ENCODE peak calls at places on chromosomes 12 and 14, in four cellular contexts. One of them, this sample, is unnamed.
A peak's percentile ranks its signal among the peaks of the same experiment; 100 is the strongest.

GRCh38 chr14:22314183-22314820 is 274.7 kb downstream of the DAD1 start:
- DNase-seq in PC-3: peak; percentile 88
- DNase-seq in brain microvascular endothelial cell: peak; percentile 63
- DNase-seq in mesendoderm: peak; percentile 76
- DNase-seq in this sample: no peak

GRCh38 chr14:64736271-64737131 is 32.3 kb downstream of the PLEKHG3 start:
- DNase-seq in PC-3: no peak
- DNase-seq in brain microvascular endothelial cell: no peak
- DNase-seq in mesendoderm: peak; percentile 49
- DNase-seq in this sample: no peak

GRCh38 chr14:96197969-96198368 is 6.7 kb upstream of the BDKRB2 start:
- DNase-seq in brain microvascular endothelial cell: no peak
- DNase-seq in mesendoderm: no peak
- DNase-seq in PC-3: no peak
- DNase-seq in this sample: no peak

GRCh38 chr14:22607291-22607690 is 9.2 kb downstream of the ABHD4 start:
- DNase-seq in PC-3: no peak
- DNase-seq in brain microvascular endothelial cell: no peak
- DNase-seq in mesendoderm: no peak
- DNase-seq in this sample: no peak

GRCh38 chr14:59534361-59534987 is 42.1 kb downstream of the CCDC175 start:
- DNase-seq in PC-3: no peak
- DNase-seq in mesendoderm: no peak
- DNase-seq in brain microvascular endothelial cell: no peak
- DNase-seq in this sample: no peak

GRCh38 chr12:78099806-78100205 is 269.1 kb downstream of the NAV3 start:
- DNase-seq in mesendoderm: no peak
- DNase-seq in brain microvascular endothelial cell: no peak
- DNase-seq in PC-3: no peak
- DNase-seq in this sample: no peak

GRCh38 chr14:34872822-34873590 is 2.2 kb downstream of the BAZ1A start:
- DNase-seq in PC-3: no peak
- DNase-seq in mesendoderm: no peak
- DNase-seq in brain microvascular endothelial cell: peak; percentile 51
- DNase-seq in this sample: no peak

GRCh38 chr12:121893901-121894540 is 5.4 kb downstream of the PSMD9 start:
- DNase-seq in brain microvascular endothelial cell: peak; percentile 53
- DNase-seq in PC-3: peak; percentile 88
- DNase-seq in mesendoderm: peak; percentile 32
- DNase-seq in this sample: no peak

GRCh38 chr12:4137015-4137414 is 136.5 kb upstream of the CCND2 start:
- DNase-seq in mesendoderm: no peak
- DNase-seq in brain microvascular endothelial cell: no peak
- DNase-seq in PC-3: no peak
- DNase-seq in this sample: no peak

GRCh38 chr12:49636979-49637378 is 13.6 kb downstream of the PRPF40B start:
- DNase-seq in mesendoderm: peak; percentile 88
- DNase-seq in PC-3: peak; percentile 65
- DNase-seq in brain microvascular endothelial cell: peak; percentile 76
- DNase-seq in this sample: peak; percentile 49

GRCh38 chr12:113453330-113453729 is 18.3 kb downstream of the LHX5 start:
- DNase-seq in brain microvascular endothelial cell: no peak
- DNase-seq in PC-3: no peak
- DNase-seq in mesendoderm: no peak
- DNase-seq in this sample: no peak

GRCh38 chr12:93315907-93316622 is 61.7 kb upstream of the NUDT4 start:
- DNase-seq in PC-3: no peak
- DNase-seq in brain microvascular endothelial cell: no peak
- DNase-seq in mesendoderm: no peak
- DNase-seq in this sample: no peak

GRCh38 chr14:96589577-96589976 is 87.4 kb downstream of the PAPOLA start:
- DNase-seq in mesendoderm: no peak
- DNase-seq in PC-3: no peak
- DNase-seq in brain microvascular endothelial cell: no peak
- DNase-seq in this sample: no peak

GRCh38 chr12:101045486-101046474 is 164.3 kb downstream of the SLC5A8 start:
- DNase-seq in brain microvascular endothelial cell: no peak
- DNase-seq in PC-3: no peak
- DNase-seq in mesendoderm: no peak
- DNase-seq in this sample: no peak

GRCh38 chr12:94134226-94134795 is 14.1 kb upstream of the PLXNC1 start:
- DNase-seq in mesendoderm: peak; percentile 63
- DNase-seq in PC-3: peak; percentile 79
- DNase-seq in brain microvascular endothelial cell: no peak
- DNase-seq in this sample: no peak

DNA sequence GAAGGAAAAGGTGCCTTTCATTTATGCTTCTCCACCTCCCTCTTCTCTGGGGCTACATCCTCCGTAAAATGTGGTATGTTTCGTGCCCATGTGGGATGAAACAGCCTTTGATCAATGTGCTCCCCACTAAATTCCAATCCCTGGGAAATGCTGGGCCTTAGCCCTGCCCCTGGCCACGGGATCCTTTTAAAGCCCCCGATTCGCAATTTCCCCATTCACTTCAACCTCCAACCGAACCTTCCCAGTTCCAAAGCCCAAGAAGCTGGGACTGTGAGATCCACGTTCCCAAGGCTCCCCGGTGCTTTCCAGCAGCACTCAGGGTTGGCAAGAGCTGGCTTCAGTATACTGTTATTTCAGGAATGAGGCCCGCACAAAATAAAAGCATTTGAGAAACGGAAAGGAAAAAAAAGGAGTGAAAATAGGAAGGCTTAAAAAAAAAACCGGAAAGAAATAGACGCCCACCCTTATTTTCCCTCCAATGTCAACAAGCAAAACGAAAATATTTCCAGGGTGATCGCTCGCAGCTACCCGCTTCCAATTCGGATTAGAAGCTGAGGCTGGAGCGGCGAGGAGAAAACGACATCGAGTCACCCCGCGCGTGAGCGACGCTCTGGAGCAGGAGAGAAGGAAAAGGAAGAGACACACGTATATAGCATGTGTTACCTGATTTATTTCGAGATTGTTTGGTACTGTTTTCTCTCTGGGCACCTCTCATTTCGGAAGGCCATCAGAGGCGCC is 1.2 kb upstream of the FOXG1 start:
- DNase-seq in mesendoderm: peak; percentile 44
- DNase-seq in brain microvascular endothelial cell: no peak
- DNase-seq in PC-3: no peak
- DNase-seq in this sample: no peak
- H3K27ac ChIP-seq in mesendoderm: no peak overlapping the region
- H3K27ac ChIP-seq in brain microvascular endothelial cell: no peak overlapping the region
- H3K27ac ChIP-seq in PC-3: no peak overlapping the region
- H3K27ac ChIP-seq in this sample: no peak overlapping the region

GRCh38 chr14:105776924-105777323 is 250.5 kb downstream of the TMEM121 start:
- DNase-seq in mesendoderm: no peak
- DNase-seq in PC-3: no peak
- DNase-seq in brain microvascular endothelial cell: no peak
- DNase-seq in this sample: no peak

GRCh38 chr14:105774001-105774400 is 247.6 kb downstream of the TMEM121 start:
- DNase-seq in brain microvascular endothelial cell: no peak
- DNase-seq in PC-3: peak; percentile 2
- DNase-seq in mesendoderm: no peak
- DNase-seq in this sample: no peak

DNA sequence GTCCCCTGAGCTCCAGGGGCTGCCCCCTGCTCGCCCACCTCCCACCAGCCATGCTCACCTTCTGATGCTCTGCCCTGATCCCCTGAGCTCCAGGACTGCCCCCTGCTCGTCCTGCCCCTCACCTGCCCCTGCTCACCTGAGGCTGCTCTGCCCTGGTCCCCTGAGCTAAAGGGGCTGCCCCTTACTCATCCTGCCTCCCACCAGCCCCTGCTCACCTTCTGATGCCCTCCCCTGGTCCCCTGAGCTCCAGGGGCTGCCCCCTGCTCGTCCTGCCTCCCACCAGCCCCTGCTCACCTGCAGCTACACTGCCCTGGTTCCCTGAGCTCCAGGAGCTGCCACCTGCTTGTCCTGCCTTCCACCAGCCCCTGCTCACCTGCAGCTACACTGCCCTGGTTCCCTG is 247.2 kb downstream of the TMEM121 start:
- DNase-seq in PC-3: no peak
- DNase-seq in brain microvascular endothelial cell: no peak
- DNase-seq in mesendoderm: no peak
- DNase-seq in this sample: no peak
- H3K27ac ChIP-seq in PC-3: no peak overlapping the region
- H3K27ac ChIP-seq in brain microvascular endothelial cell: no peak overlapping the region
- H3K27ac ChIP-seq in mesendoderm: no peak overlapping the region
- H3K27ac ChIP-seq in this sample: no peak overlapping the region

GRCh38 chr12:9649532-9649940 is 20.0 kb upstream of the CLEC2D start:
- DNase-seq in PC-3: no peak
- DNase-seq in brain microvascular endothelial cell: no peak
- DNase-seq in mesendoderm: peak; percentile 45
- DNase-seq in this sample: no peak

GRCh38 chr12:9648701-9649531 is 20.6 kb upstream of the CLEC2D start:
- DNase-seq in brain microvascular endothelial cell: no peak
- DNase-seq in PC-3: no peak
- DNase-seq in mesendoderm: no peak
- DNase-seq in this sample: no peak

GRCh38 chr12:9646794-9647622 is 22.5 kb upstream of the CLEC2D start:
- DNase-seq in mesendoderm: peak; percentile 73
- DNase-seq in brain microvascular endothelial cell: no peak
- DNase-seq in PC-3: peak; percentile 1
- DNase-seq in this sample: no peak

GRCh38 chr12:9647825-9648700 is 21.4 kb upstream of the CLEC2D start:
- DNase-seq in mesendoderm: peak; percentile 93
- DNase-seq in PC-3: peak; percentile 81
- DNase-seq in brain microvascular endothelial cell: peak; percentile 56
- DNase-seq in this sample: peak; percentile 59

GRCh38 chr12:9651265-9651729 is 18.2 kb upstream of the CLEC2D start:
- DNase-seq in mesendoderm: peak; percentile 44
- DNase-seq in brain microvascular endothelial cell: peak; percentile 43
- DNase-seq in PC-3: peak; percentile 31
- DNase-seq in this sample: no peak
- H3K27ac ChIP-seq in mesendoderm: peak overlapping the region; percentile 28
- H3K27ac ChIP-seq in brain microvascular endothelial cell: peak overlapping the region; percentile 76
- H3K27ac ChIP-seq in PC-3: peak overlapping the region; percentile 60
- H3K27ac ChIP-seq in this sample: peak overlapping the region; percentile 83

GRCh38 chr14:68950111-68950510 is 29.0 kb downstream of the ACTN1 start:
- DNase-seq in PC-3: no peak
- DNase-seq in brain microvascular endothelial cell: no peak
- DNase-seq in mesendoderm: no peak
- DNase-seq in this sample: no peak
- H3K27ac ChIP-seq in PC-3: no peak overlapping the region
- H3K27ac ChIP-seq in brain microvascular endothelial cell: peak overlapping the region; percentile 93
- H3K27ac ChIP-seq in mesendoderm: no peak overlapping the region
- H3K27ac ChIP-seq in this sample: peak overlapping the region; percentile 66

GRCh38 chr12:54146506-54147145 is 42.2 kb downstream of the SMUG1 start:
- DNase-seq in PC-3: no peak
- DNase-seq in mesendoderm: no peak
- DNase-seq in brain microvascular endothelial cell: no peak
- DNase-seq in this sample: no peak
- H3K27ac ChIP-seq in PC-3: no peak overlapping the region
- H3K27ac ChIP-seq in mesendoderm: no peak overlapping the region
- H3K27ac ChIP-seq in brain microvascular endothelial cell: no peak overlapping the region
- H3K27ac ChIP-seq in this sample: no peak overlapping the region

DNA sequence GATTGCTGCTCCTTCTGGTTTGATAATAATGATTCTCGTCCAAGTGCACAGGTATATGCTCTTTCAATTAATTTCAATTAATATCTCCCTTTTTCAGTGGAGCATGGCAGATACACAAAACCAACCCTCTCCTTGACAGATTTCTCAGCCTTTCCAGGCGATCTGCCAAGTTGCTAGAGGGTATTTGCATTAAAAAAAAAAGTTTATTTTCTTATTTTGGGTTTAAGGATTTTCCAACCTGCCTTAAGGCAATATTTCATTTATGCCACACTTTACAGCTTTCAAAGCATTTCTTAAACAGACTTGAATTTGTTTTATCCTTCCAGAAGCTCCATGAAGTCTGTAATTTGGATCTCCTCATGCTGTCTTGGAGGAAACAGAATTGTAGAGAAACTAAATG is 2.1 kb downstream of the DGLUCY start:
- DNase-seq in mesendoderm: no peak
- DNase-seq in brain microvascular endothelial cell: no peak
- DNase-seq in PC-3: peak; percentile 62
- DNase-seq in this sample: no peak
- H3K27ac ChIP-seq in mesendoderm: no peak overlapping the region
- H3K27ac ChIP-seq in brain microvascular endothelial cell: no peak overlapping the region
- H3K27ac ChIP-seq in PC-3: no peak overlapping the region
- H3K27ac ChIP-seq in this sample: peak overlapping the region; percentile 99

This sample was measured in gastrocnemius medialis.